ENCODE peak calls at places on chromosomes 6 and 20, in four cellular contexts. T is AG10803; Z is CD4-positive, alpha-beta memory T cell; D is hepatic stellate cell. K is an unnamed sample.

GRCh38 chr6:75230484-75231325 is 12.9 kb downstream of the COX7A2 start:
- DNase-seq in T (peak), Z (no peak), D (peak), K (no peak)

GRCh38 chr6:53635322-53635721 is 30.2 kb downstream of the KLHL31 start:
- DNase-seq in T (no peak), Z (no peak), D (no peak), K (no peak)

GRCh38 chr20:8777866-8778265 is 291.0 kb upstream of the PLCB4 start:
- DNase-seq in T (no peak), Z (no peak), D (no peak), K (no peak)

GRCh38 chr6:143707702-143708101 is 29.9 kb downstream of the PHACTR2 start:
- DNase-seq in T (no peak), Z (no peak), D (no peak), K (no peak)

GRCh38 chr6:51277471-51277870 is 458.8 kb downstream of the TFAP2B start:
- DNase-seq in T (no peak), Z (no peak), D (no peak), K (no peak)

GRCh38 chr6:9620263-9620662 is 794.6 kb downstream of the TFAP2A start:
- DNase-seq in T (peak), Z (no peak), D (no peak), K (no peak)

GRCh38 chr6:94177429-94177828 is 758.1 kb upstream of the EPHA7 start:
- DNase-seq in T (no peak), Z (no peak), D (no peak), K (no peak)

GRCh38 chr20:56433221-56433879 is 21.3 kb downstream of the CASS4 start:
- DNase-seq in T (peak), Z (no peak), D (peak), K (no peak)

GRCh38 chr6:20455175-20456075 is 53.7 kb downstream of the E2F3 start:
- DNase-seq in T (peak), Z (no peak), D (peak), K (no peak)

GRCh38 chr20:23629017-23629541 is 8.7 kb downstream of the CST3 start:
- DNase-seq in T (peak), Z (no peak), D (no peak), K (no peak)

GRCh38 chr6:82006027-82006738 is 241.4 kb downstream of the IBTK start:
- DNase-seq in T (peak), Z (no peak), D (no peak), K (peak)

GRCh38 chr20:63100401-63100925 is 93.7 kb upstream of the BHLHE23 start:
- DNase-seq in T (no peak), Z (no peak), D (no peak), K (no peak)

GRCh38 chr20:58021481-58021880 is 207.0 kb downstream of the ANKRD60 start:
- DNase-seq in T (peak), Z (no peak), D (no peak), K (no peak)

GRCh38 chr6:27562027-27562410 is 89.1 kb upstream of the ZNF184 start:
- DNase-seq in T (no peak), Z (no peak), D (no peak), K (no peak)

GRCh38 chr6:17892097-17892686 is 95.2 kb downstream of the KIF13A start:
- DNase-seq in T (no peak), Z (no peak), D (no peak), K (no peak)

GRCh38 chr6:131532476-131533108 is 40.4 kb upstream of the ARG1 start:
- DNase-seq in T (no peak), Z (no peak), D (no peak), K (no peak)

GRCh38 chr6:163132050-163132750 is 282.3 kb upstream of the QKI start:
- DNase-seq in T (no peak), Z (no peak), D (no peak), K (no peak)